ENCODE peak calls at places on chromosome 1, in nine cellular contexts. L is AG10803, U is foreskin fibroblast, N is BE2C, Q is GM23338, A is uterus, V is mucosa of descending colon, F is left ventricle myocardium inferior, J is cardiac muscle cell. T is an unnamed sample.

GRCh38 chr1:117092594-117092993 is 29.0 kb downstream of the TRIM45 start:
- DNase-seq in Q (no peak), F (no peak), U (no peak), V (no peak), L (no peak), A (no peak), J (peak), N (no peak), T (no peak)

GRCh38 chr1:36533897-36534296 is 51.2 kb upstream of the CSF3R start:
- DNase-seq in N (no peak), U (no peak), J (no peak), A (no peak), L (no peak), Q (no peak), F (no peak), V (no peak), T (no peak)

GRCh38 chr1:223201967-223202366 is 58.9 kb upstream of the TLR5 start:
- DNase-seq in N (no peak), J (no peak), Q (no peak), A (no peak), V (no peak), F (no peak), U (no peak), L (no peak), T (no peak)

GRCh38 chr1:68506386-68506785 is 9.5 kb upstream of the DEPDC1 start:
- DNase-seq in L (no peak), J (no peak), A (no peak), N (no peak), V (no peak), U (no peak), Q (no peak), F (no peak), T (no peak)

GRCh38 chr1:6554031-6554906 is at the start of gene NOL9:
- DNase-seq in V (peak), U (peak), J (peak), F (peak), N (peak), Q (peak), A (peak), L (peak), T (peak)

GRCh38 chr1:22420456-22421053 is 31.1 kb upstream of the ZBTB40 start:
- DNase-seq in A (peak), V (peak), U (peak), Q (peak), J (peak), F (peak), N (peak), L (peak), T (peak)

GRCh38 chr1:112237983-112238515 is 158.0 kb upstream of the CTTNBP2NL start:
- DNase-seq in J (no peak), V (peak), L (no peak), F (no peak), U (no peak), N (no peak), Q (peak), A (no peak), T (no peak)

GRCh38 chr1:92486251-92487077 is at the start of gene GFI1:
- DNase-seq in J (peak), N (peak), L (no peak), F (peak), A (no peak), U (no peak), Q (peak), V (peak), T (no peak)

GRCh38 chr1:160076295-160076694 is 5.0 kb upstream of the KCNJ9 start:
- DNase-seq in A (no peak), J (no peak), Q (no peak), F (no peak), N (no peak), U (no peak), L (peak), V (no peak), T (no peak)

GRCh38 chr1:241821363-241821762 is 26.6 kb upstream of the EXO1 start:
- DNase-seq in V (no peak), U (no peak), F (no peak), J (no peak), N (no peak), A (no peak), L (peak), Q (no peak), T (no peak)

GRCh38 chr1:231376101-231376500 is 38.0 kb downstream of the SPRTN start:
- DNase-seq in A (no peak), J (no peak), F (no peak), U (no peak), V (no peak), N (no peak), Q (no peak), L (no peak), T (no peak)

GRCh38 chr1:89708727-89709375 is 75.9 kb downstream of the LRRC8C start:
- DNase-seq in U (no peak), J (no peak), Q (peak), L (no peak), V (no peak), N (no peak), F (no peak), A (no peak), T (no peak)

GRCh38 chr1:183226963-183227362 is 40.9 kb downstream of the LAMC2 start:
- DNase-seq in U (no peak), F (no peak), N (no peak), J (no peak), Q (no peak), L (no peak), V (no peak), A (no peak), T (no peak)

GRCh38 chr1:229402993-229403392 is 30.9 kb downstream of the ACTA1 start:
- DNase-seq in A (no peak), L (no peak), J (no peak), N (no peak), U (no peak), V (no peak), F (no peak), Q (no peak), T (no peak)

GRCh38 chr1:40653851-40654537 is 11.5 kb downstream of the RIMS3 start:
- DNase-seq in U (no peak), F (no peak), J (peak), Q (peak), V (no peak), L (no peak), N (no peak), A (no peak), T (no peak)

DNA sequence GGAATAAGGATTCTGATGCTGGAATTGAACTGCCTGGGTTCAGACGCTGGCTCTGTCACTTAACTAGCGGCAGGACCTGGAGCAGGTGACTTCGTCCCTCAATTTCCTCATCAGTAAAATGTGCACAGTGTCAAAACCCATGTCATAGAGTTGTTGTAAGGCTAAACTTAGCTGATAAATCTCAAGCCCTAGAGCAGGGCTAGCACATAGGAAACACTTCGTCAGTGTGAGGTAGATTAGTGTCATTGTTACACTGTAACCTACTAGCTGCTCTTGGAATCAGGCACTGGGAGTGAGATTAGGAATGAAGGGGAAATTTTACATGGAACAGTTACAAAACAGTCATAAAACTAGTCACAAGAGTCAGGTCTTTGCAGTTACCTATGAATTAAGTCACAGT is 56.1 kb upstream of the ANGPTL1 start:
- DNase-seq in Q (no peak), L (no peak), V (no peak), J (no peak), U (no peak), F (no peak), A (no peak), N (no peak), T (no peak)
- H3K4me3 ChIP-seq in Q (no peak), L (no peak), V (no peak), J (no peak), U (no peak), F (no peak), A (no peak), N (no peak), T (no peak)

GRCh38 chr1:172980456-172980855 is 70.3 kb downstream of the TNFSF18 start:
- DNase-seq in F (no peak), U (peak), V (no peak), J (no peak), N (no peak), L (no peak), A (no peak), Q (no peak), T (no peak)

GRCh38 chr1:172977296-172978027 is 73.3 kb downstream of the TNFSF18 start:
- DNase-seq in U (peak), N (no peak), F (no peak), A (no peak), V (no peak), L (peak), Q (no peak), J (no peak), T (no peak)

GRCh38 chr1:172976222-172977041 is 74.3 kb downstream of the TNFSF18 start:
- DNase-seq in N (no peak), V (peak), F (no peak), A (no peak), J (no peak), U (peak), Q (no peak), L (peak), T (peak)

GRCh38 chr1:172979828-172980227 is 70.9 kb downstream of the TNFSF18 start:
- DNase-seq in A (no peak), Q (no peak), V (no peak), N (no peak), J (no peak), U (no peak), F (no peak), L (no peak), T (no peak)

GRCh38 chr1:172978595-172978994 is 72.1 kb downstream of the TNFSF18 start:
- DNase-seq in A (no peak), Q (no peak), V (no peak), N (no peak), J (no peak), U (no peak), L (no peak), F (no peak), T (no peak)
- TF ChIP-seq CTCF in A (no peak), Q (no peak), V (no peak), N (no peak), J (no peak), U (no peak), L (no peak), F (no peak), T (no peak)

DNA sequence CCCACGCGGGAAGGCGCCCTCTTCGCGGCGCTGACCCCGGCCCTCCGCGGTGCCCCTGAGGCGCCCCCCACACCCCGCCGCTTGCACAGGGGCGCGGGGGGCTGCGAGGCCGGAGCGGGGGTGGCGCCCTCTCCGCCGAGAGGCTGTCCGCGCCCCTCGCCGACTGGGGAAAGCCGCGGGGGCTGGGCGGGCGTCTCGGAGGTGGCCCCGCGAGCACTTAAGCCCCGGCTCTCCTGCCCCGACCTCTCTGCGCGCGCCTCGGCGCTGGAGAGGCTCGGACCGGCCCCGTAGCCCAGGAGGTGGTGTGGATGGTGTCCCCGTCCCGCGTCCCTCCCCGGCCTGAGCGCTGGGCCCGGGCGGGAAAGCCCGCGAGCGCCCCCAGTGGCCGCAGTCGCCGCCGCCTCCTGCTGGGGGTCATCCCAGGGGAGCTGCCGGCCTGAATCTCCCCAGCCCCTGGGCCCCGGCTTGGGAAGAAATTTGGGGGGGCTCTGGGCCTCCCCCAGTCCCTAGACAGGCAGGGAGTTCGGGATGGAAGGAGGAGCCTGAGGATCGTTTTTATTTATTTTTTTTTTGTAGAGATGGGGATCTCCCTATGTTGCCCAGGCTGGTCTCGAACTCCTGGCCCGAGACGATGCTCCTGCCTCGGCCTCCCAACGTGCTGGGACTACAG is 1.9 kb upstream of the HES4 start:
- DNase-seq in U (no peak), Q (peak), F (peak), J (peak), V (peak), N (peak), L (peak), A (peak), T (peak)
- H3K4me3 ChIP-seq in U (no peak), Q (peak), F (peak), J (peak), V (no peak), N (no peak), L (peak), A (peak), T (peak)

GRCh38 chr1:63142001-63142400 is 180.4 kb upstream of the FOXD3 start:
- DNase-seq in V (no peak), U (no peak), J (no peak), L (no peak), Q (no peak), F (no peak), N (no peak), A (no peak), T (no peak)

GRCh38 chr1:63148825-63149645 is 173.3 kb upstream of the FOXD3 start:
- DNase-seq in Q (peak), N (peak), J (peak), F (no peak), V (peak), U (no peak), L (peak), A (no peak), T (no peak)

GRCh38 chr1:63147783-63148182 is 174.6 kb upstream of the FOXD3 start:
- DNase-seq in N (no peak), U (no peak), A (no peak), V (no peak), Q (no peak), J (no peak), L (no peak), F (no peak), T (no peak)

DNA sequence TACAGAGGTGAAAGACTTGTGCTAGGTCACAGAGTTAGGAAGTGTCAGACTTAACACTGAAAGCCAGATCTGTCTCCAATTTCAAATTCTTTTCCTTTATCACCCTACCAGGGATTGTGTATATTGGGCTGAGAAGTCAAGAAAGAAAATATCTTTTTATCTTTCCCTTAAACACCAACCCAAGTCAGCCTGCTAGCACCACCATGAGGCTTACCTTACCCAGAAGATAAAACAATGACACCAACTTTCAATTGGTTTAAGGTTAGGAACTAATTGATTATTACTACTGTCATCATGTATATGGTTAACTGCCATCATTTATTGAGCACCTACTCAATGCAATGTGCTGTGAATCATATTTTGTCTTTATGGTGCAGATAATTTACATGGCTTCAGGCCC is 178.9 kb upstream of the FOXD3 start:
- DNase-seq in N (no peak), U (no peak), F (no peak), J (no peak), A (no peak), L (peak), V (no peak), Q (no peak), T (no peak)
- TF ChIP-seq CTCF in N (no peak), U (no peak), F (no peak), J (no peak), A (no peak), L (no peak), V (no peak), Q (no peak), T (no peak)

T was measured in prostate gland.